ENCODE peak calls at places on chromosome 4, in four cellular contexts. T, N, Y and Q are unnamed samples.
A peak's percentile ranks its signal among the peaks of the same experiment; 100 is the strongest.

GRCh38 chr4:112770111-112770510 is 133.2 kb downstream of the LARP7 start:
- DNase-seq in T (no peak), N (no peak), Y (no peak), Q (no peak)

GRCh38 chr4:103478210-103478609 is 241.6 kb downstream of the TACR3 start:
- DNase-seq in T (no peak), N (no peak), Y (no peak), Q (no peak)

GRCh38 chr4:1191621-1192020 is 19.2 kb upstream of the SPON2 start:
- DNase-seq in T (no peak), N (no peak), Y (no peak), Q (no peak)

GRCh38 chr4:79650794-79651431 is 242.9 kb upstream of the GK2 start:
- DNase-seq in T (no peak), N (no peak), Y (no peak), Q (no peak)

GRCh38 chr4:86497131-86497530 is 97.0 kb upstream of the PTPN13 start:
- DNase-seq in T (no peak), N (no peak), Y (no peak), Q (peak; percentile 50)

GRCh38 chr4:145625677-145626622 is 6.8 kb downstream of the MMAA start:
- DNase-seq in T (no peak), N (no peak), Y (no peak), Q (no peak)

GRCh38 chr4:26787461-26788340 is 72.9 kb upstream of the STIM2 start:
- DNase-seq in T (peak; percentile 57), N (peak; percentile 50), Y (peak; percentile 31), Q (peak; percentile 43)

GRCh38 chr4:113462286-113462685 is 299.3 kb downstream of the CAMK2D start:
- DNase-seq in T (no peak), N (no peak), Y (no peak), Q (no peak)

GRCh38 chr4:114474401-114474800 is 124.2 kb upstream of the UGT8 start:
- DNase-seq in T (no peak), N (no peak), Y (no peak), Q (no peak)

GRCh38 chr4:106034751-106035150 is 139.5 kb downstream of the NPNT start:
- DNase-seq in T (no peak), N (no peak), Y (no peak), Q (no peak)

GRCh38 chr4:8703401-8703696 is 110.8 kb downstream of the CPZ start:
- DNase-seq in T (no peak), N (no peak), Y (no peak), Q (peak; percentile 17)

GRCh38 chr4:48173055-48173991 is 39.3 kb upstream of the TXK start:
- DNase-seq in T (no peak), N (peak; percentile 53), Y (no peak), Q (no peak)

GRCh38 chr4:81712714-81713113 is 241.0 kb upstream of the RASGEF1B start:
- DNase-seq in T (no peak), N (no peak), Y (no peak), Q (no peak)

GRCh38 chr4:69984030-69984443 is 11.7 kb upstream of the STATH start:
- DNase-seq in T (no peak), N (peak; percentile 69), Y (no peak), Q (no peak)

GRCh38 chr4:93983133-93983532 is 154.6 kb downstream of the ATOH1 start:
- DNase-seq in T (no peak), N (no peak), Y (no peak), Q (no peak)

GRCh38 chr4:174402470-174403176 is 118.9 kb downstream of the CEP44 start:
- DNase-seq in T (no peak), N (peak; percentile 63), Y (no peak), Q (no peak)

GRCh38 chr4:147511005-147511660 is 30.2 kb downstream of the EDNRA start:
- DNase-seq in T (no peak), N (no peak), Y (no peak), Q (no peak)

GRCh38 chr4:102500371-102501175 is 586 bp upstream of the NFKB1 start:
- DNase-seq in T (peak; percentile 89), N (peak; percentile 37), Y (peak; percentile 72), Q (peak; percentile 84)

GRCh38 chr4:75048208-75048879 is 115.4 kb downstream of the PARM1 start:
- DNase-seq in T (no peak), N (no peak), Y (no peak), Q (no peak)
- H3K27ac ChIP-seq in T (no peak overlapping the region), N (no peak overlapping the region), Y (no peak overlapping the region), Q (no peak overlapping the region)

GRCh38 chr4:119543794-119544193 is 84.8 kb downstream of the PDE5A start:
- DNase-seq in T (no peak), N (no peak), Y (no peak), Q (no peak)
- H3K4me3 ChIP-seq in T (no peak overlapping the region), N (no peak overlapping the region), Y (no peak overlapping the region), Q (no peak overlapping the region)

DNA sequence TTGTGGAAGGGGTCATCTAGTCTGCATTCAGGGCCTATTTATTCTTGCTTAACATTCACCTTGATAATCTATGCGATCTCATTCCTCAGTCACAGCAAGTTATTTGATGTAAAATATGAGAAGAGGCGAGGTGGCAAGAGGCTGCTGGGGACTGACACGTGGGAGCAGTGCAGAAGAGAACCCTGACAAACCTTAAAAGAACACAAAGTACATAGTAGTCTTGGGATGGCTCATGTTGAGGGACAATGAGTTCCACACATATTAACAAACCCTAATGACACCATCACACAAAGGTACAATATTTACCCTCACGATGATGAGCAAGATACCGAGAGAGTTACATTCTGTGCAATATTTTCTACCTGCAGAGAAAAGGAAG is 57.5 kb downstream of the MAML3 start:
- DNase-seq in T (no peak), N (no peak), Y (no peak), Q (no peak)
- H3K27ac ChIP-seq in T (peak overlapping the region; percentile 28), N (peak overlapping the region; percentile 97), Y (peak overlapping the region; percentile 90), Q (peak overlapping the region; percentile 84)

GRCh38 chr4:74450298-74450683 is 5.4 kb downstream of the AREG start:
- DNase-seq in T (no peak), N (no peak), Y (no peak), Q (no peak)
- H3K4me3 ChIP-seq in T (no peak overlapping the region), N (peak overlapping the region; percentile 86), Y (no peak overlapping the region), Q (no peak overlapping the region)

GRCh38 chr4:38466401-38466800 is 197.6 kb upstream of the KLF3 start:
- DNase-seq in T (no peak), N (no peak), Y (no peak), Q (no peak)

GRCh38 chr4:38462659-38463058 is 201.3 kb upstream of the KLF3 start:
- DNase-seq in T (no peak), N (no peak), Y (no peak), Q (no peak)

GRCh38 chr4:38463268-38463958 is 200.6 kb upstream of the KLF3 start:
- DNase-seq in T (no peak), N (no peak), Y (no peak), Q (no peak)

GRCh38 chr4:38464328-38464727 is 199.7 kb upstream of the KLF3 start:
- DNase-seq in T (no peak), N (no peak), Y (no peak), Q (no peak)

GRCh38 chr4:38461342-38461741 is 202.7 kb upstream of the KLF3 start:
- DNase-seq in T (no peak), N (peak; percentile 8), Y (no peak), Q (no peak)
- H3K27ac ChIP-seq in T (no peak overlapping the region), N (no peak overlapping the region), Y (no peak overlapping the region), Q (no peak overlapping the region)

DNA sequence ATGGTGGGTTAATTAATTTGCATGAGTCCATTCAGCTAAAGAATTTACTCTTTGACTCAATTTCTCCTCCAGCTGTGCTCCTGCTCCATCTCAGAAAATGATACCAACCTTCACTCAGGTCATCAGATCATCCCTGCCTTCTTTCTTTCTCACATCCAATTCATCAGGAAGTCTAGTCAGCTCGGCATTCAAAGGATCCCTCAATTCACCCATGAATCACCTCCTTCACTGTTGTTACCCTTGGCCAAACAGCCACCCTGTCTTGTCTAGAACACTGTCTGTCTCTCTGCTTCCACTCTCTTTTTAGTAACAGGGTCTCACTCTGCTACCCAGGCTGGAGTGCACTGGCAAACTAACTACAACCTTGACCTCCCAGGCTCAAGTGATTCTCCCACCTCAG is 337.4 kb upstream of the SFRP2 start:
- DNase-seq in T (no peak), N (no peak), Y (no peak), Q (no peak)
- H3K4me3 ChIP-seq in T (no peak overlapping the region), N (no peak overlapping the region), Y (no peak overlapping the region), Q (no peak overlapping the region)